ENCODE peak calls at places on chromosomes 3 and 15, in eight cellular contexts. One of them, this sample, is unnamed.
A peak's percentile ranks its signal among the peaks of the same experiment; 100 is the strongest.

GRCh38 chr15:35980719-35981118 is 434.8 kb upstream of the DPH6 start:
- DNase-seq in AG10803: peak; percentile 21
- DNase-seq in ovary: no peak
- DNase-seq in lower leg skin: no peak
- DNase-seq in GM12878: no peak
- DNase-seq in dorsolateral prefrontal cortex: no peak
- DNase-seq in pancreas: no peak
- DNase-seq in A549: peak; percentile 0
- DNase-seq in this sample: peak; percentile 58

GRCh38 chr3:198080521-198081384 is 120.7 kb downstream of the LMLN start:
- DNase-seq in lower leg skin: no peak
- DNase-seq in A549: peak; percentile 57
- DNase-seq in pancreas: peak; percentile 68
- DNase-seq in GM12878: no peak
- DNase-seq in dorsolateral prefrontal cortex: peak; percentile 38
- DNase-seq in AG10803: peak; percentile 58
- DNase-seq in ovary: peak; percentile 81
- DNase-seq in this sample: peak; percentile 63

GRCh38 chr3:96813820-96814580 is 394 bp upstream of the EPHA6 start:
- DNase-seq in ovary: peak; percentile 78
- DNase-seq in pancreas: peak; percentile 60
- DNase-seq in lower leg skin: peak; percentile 84
- DNase-seq in dorsolateral prefrontal cortex: peak; percentile 59
- DNase-seq in AG10803: peak; percentile 35
- DNase-seq in GM12878: no peak
- DNase-seq in A549: peak; percentile 50
- DNase-seq in this sample: peak; percentile 40

GRCh38 chr3:188559856-188560255 is 405.9 kb downstream of the LPP start:
- DNase-seq in ovary: no peak
- DNase-seq in lower leg skin: no peak
- DNase-seq in pancreas: no peak
- DNase-seq in AG10803: no peak
- DNase-seq in dorsolateral prefrontal cortex: no peak
- DNase-seq in GM12878: no peak
- DNase-seq in A549: no peak
- DNase-seq in this sample: no peak

GRCh38 chr3:58021072-58021959 is 13.1 kb downstream of the FLNB start:
- DNase-seq in GM12878: no peak
- DNase-seq in AG10803: no peak
- DNase-seq in ovary: no peak
- DNase-seq in lower leg skin: no peak
- DNase-seq in dorsolateral prefrontal cortex: no peak
- DNase-seq in A549: no peak
- DNase-seq in pancreas: no peak
- DNase-seq in this sample: no peak

GRCh38 chr3:67000006-67000405 is 1.9 kb downstream of the KBTBD8 start:
- DNase-seq in ovary: no peak
- DNase-seq in pancreas: no peak
- DNase-seq in A549: no peak
- DNase-seq in AG10803: peak; percentile 23
- DNase-seq in GM12878: peak; percentile 44
- DNase-seq in dorsolateral prefrontal cortex: no peak
- DNase-seq in lower leg skin: no peak
- DNase-seq in this sample: peak; percentile 88

GRCh38 chr3:195059006-195059350 is 212.0 kb downstream of the XXYLT1 start:
- DNase-seq in dorsolateral prefrontal cortex: peak; percentile 25
- DNase-seq in pancreas: no peak
- DNase-seq in AG10803: no peak
- DNase-seq in A549: no peak
- DNase-seq in lower leg skin: no peak
- DNase-seq in ovary: peak; percentile 42
- DNase-seq in GM12878: no peak
- DNase-seq in this sample: no peak

GRCh38 chr3:187112934-187113793 is 26.1 kb downstream of the RPL39L start:
- DNase-seq in ovary: no peak
- DNase-seq in GM12878: no peak
- DNase-seq in dorsolateral prefrontal cortex: no peak
- DNase-seq in AG10803: peak; percentile 43
- DNase-seq in A549: peak; percentile 13
- DNase-seq in pancreas: no peak
- DNase-seq in lower leg skin: no peak
- DNase-seq in this sample: peak; percentile 71

GRCh38 chr3:188937389-188937788 is 234.4 kb upstream of the TPRG1 start:
- DNase-seq in GM12878: no peak
- DNase-seq in ovary: no peak
- DNase-seq in A549: no peak
- DNase-seq in pancreas: no peak
- DNase-seq in dorsolateral prefrontal cortex: no peak
- DNase-seq in AG10803: no peak
- DNase-seq in lower leg skin: no peak
- DNase-seq in this sample: no peak

GRCh38 chr3:71304261-71304646 is 279.3 kb downstream of the FOXP1 start:
- DNase-seq in ovary: no peak
- DNase-seq in dorsolateral prefrontal cortex: no peak
- DNase-seq in AG10803: no peak
- DNase-seq in pancreas: no peak
- DNase-seq in GM12878: no peak
- DNase-seq in lower leg skin: no peak
- DNase-seq in A549: no peak
- DNase-seq in this sample: no peak

GRCh38 chr15:57424628-57425405 is 48.5 kb downstream of the CGNL1 start:
- DNase-seq in pancreas: no peak
- DNase-seq in lower leg skin: no peak
- DNase-seq in ovary: no peak
- DNase-seq in dorsolateral prefrontal cortex: no peak
- DNase-seq in A549: no peak
- DNase-seq in AG10803: no peak
- DNase-seq in GM12878: no peak
- DNase-seq in this sample: no peak

GRCh38 chr3:43017593-43018195 is 38.6 kb downstream of the GASK1A start:
- DNase-seq in A549: no peak
- DNase-seq in lower leg skin: peak; percentile 49
- DNase-seq in ovary: no peak
- DNase-seq in AG10803: no peak
- DNase-seq in GM12878: no peak
- DNase-seq in pancreas: no peak
- DNase-seq in dorsolateral prefrontal cortex: no peak
- DNase-seq in this sample: no peak

GRCh38 chr3:80696280-80696679 is 928.5 kb upstream of the ROBO1 start:
- DNase-seq in dorsolateral prefrontal cortex: no peak
- DNase-seq in pancreas: peak; percentile 28
- DNase-seq in A549: peak; percentile 25
- DNase-seq in AG10803: no peak
- DNase-seq in GM12878: no peak
- DNase-seq in lower leg skin: no peak
- DNase-seq in ovary: no peak
- DNase-seq in this sample: no peak

GRCh38 chr15:84981711-84982300 is at the start of gene PDE8A:
- DNase-seq in A549: peak; percentile 30
- DNase-seq in AG10803: peak; percentile 54
- DNase-seq in dorsolateral prefrontal cortex: no peak
- DNase-seq in GM12878: no peak
- DNase-seq in lower leg skin: peak; percentile 91
- DNase-seq in pancreas: peak; percentile 55
- DNase-seq in ovary: no peak
- DNase-seq in this sample: peak; percentile 58

GRCh38 chr15:84985158-84985557 is 3.5 kb downstream of the PDE8A start:
- DNase-seq in GM12878: no peak
- DNase-seq in A549: no peak
- DNase-seq in AG10803: no peak
- DNase-seq in pancreas: no peak
- DNase-seq in ovary: no peak
- DNase-seq in dorsolateral prefrontal cortex: no peak
- DNase-seq in lower leg skin: no peak
- DNase-seq in this sample: no peak

GRCh38 chr15:84982301-84982920 is 755 bp downstream of the PDE8A start:
- DNase-seq in lower leg skin: peak; percentile 90
- DNase-seq in GM12878: no peak
- DNase-seq in dorsolateral prefrontal cortex: no peak
- DNase-seq in A549: peak; percentile 59
- DNase-seq in AG10803: no peak
- DNase-seq in ovary: peak; percentile 56
- DNase-seq in pancreas: peak; percentile 63
- DNase-seq in this sample: peak; percentile 47

GRCh38 chr15:84983299-84983698 is 1.6 kb downstream of the PDE8A start:
- DNase-seq in ovary: no peak
- DNase-seq in AG10803: no peak
- DNase-seq in dorsolateral prefrontal cortex: no peak
- DNase-seq in lower leg skin: no peak
- DNase-seq in GM12878: no peak
- DNase-seq in A549: no peak
- DNase-seq in pancreas: no peak
- DNase-seq in this sample: no peak

GRCh38 chr15:84983711-84984110 is 2.1 kb downstream of the PDE8A start:
- DNase-seq in pancreas: no peak
- DNase-seq in AG10803: no peak
- DNase-seq in GM12878: no peak
- DNase-seq in A549: peak; percentile 34
- DNase-seq in lower leg skin: no peak
- DNase-seq in dorsolateral prefrontal cortex: no peak
- DNase-seq in ovary: no peak
- DNase-seq in this sample: peak; percentile 43
- H3K4me3 ChIP-seq in pancreas: peak overlapping the region; percentile 91
- H3K4me3 ChIP-seq in AG10803: peak overlapping the region; percentile 69
- H3K4me3 ChIP-seq in GM12878: peak overlapping the region; percentile 67
- H3K4me3 ChIP-seq in A549: peak overlapping the region; percentile 91
- H3K4me3 ChIP-seq in lower leg skin: no peak overlapping the region
- H3K4me3 ChIP-seq in dorsolateral prefrontal cortex: peak overlapping the region; percentile 93
- H3K4me3 ChIP-seq in ovary: no peak overlapping the region
- H3K4me3 ChIP-seq in this sample: peak overlapping the region; percentile 82

GRCh38 chr3:13482106-13482690 is 2.1 kb downstream of the HDAC11 start:
- DNase-seq in dorsolateral prefrontal cortex: no peak
- DNase-seq in A549: no peak
- DNase-seq in AG10803: no peak
- DNase-seq in lower leg skin: no peak
- DNase-seq in ovary: peak; percentile 23
- DNase-seq in pancreas: no peak
- DNase-seq in GM12878: no peak
- DNase-seq in this sample: no peak

GRCh38 chr3:13479582-13480339 is at the start of gene HDAC11:
- DNase-seq in ovary: peak; percentile 99
- DNase-seq in lower leg skin: peak; percentile 100
- DNase-seq in dorsolateral prefrontal cortex: peak; percentile 99
- DNase-seq in AG10803: peak; percentile 97
- DNase-seq in GM12878: peak; percentile 81
- DNase-seq in A549: peak; percentile 96
- DNase-seq in pancreas: peak; percentile 100
- DNase-seq in this sample: peak; percentile 97

GRCh38 chr3:13477946-13478345 is 2.2 kb upstream of the HDAC11 start:
- DNase-seq in dorsolateral prefrontal cortex: no peak
- DNase-seq in AG10803: no peak
- DNase-seq in lower leg skin: no peak
- DNase-seq in GM12878: no peak
- DNase-seq in pancreas: no peak
- DNase-seq in A549: no peak
- DNase-seq in ovary: peak; percentile 23
- DNase-seq in this sample: no peak

GRCh38 chr3:13480340-13481318 is 523 bp downstream of the HDAC11 start:
- DNase-seq in pancreas: peak; percentile 87
- DNase-seq in GM12878: no peak
- DNase-seq in lower leg skin: no peak
- DNase-seq in A549: no peak
- DNase-seq in ovary: no peak
- DNase-seq in dorsolateral prefrontal cortex: peak; percentile 53
- DNase-seq in AG10803: no peak
- DNase-seq in this sample: peak; percentile 18

GRCh38 chr3:13479332-13479581 is 849 bp upstream of the HDAC11 start:
- DNase-seq in AG10803: no peak
- DNase-seq in pancreas: peak; percentile 41
- DNase-seq in A549: no peak
- DNase-seq in GM12878: no peak
- DNase-seq in dorsolateral prefrontal cortex: peak; percentile 91
- DNase-seq in ovary: peak; percentile 70
- DNase-seq in lower leg skin: no peak
- DNase-seq in this sample: no peak
- TF ChIP-seq CTCF in AG10803: no peak
- TF ChIP-seq CTCF in pancreas: no peak
- TF ChIP-seq CTCF in A549: no peak
- TF ChIP-seq CTCF in GM12878: no peak
- TF ChIP-seq CTCF in dorsolateral prefrontal cortex: no peak
- TF ChIP-seq CTCF in ovary: no peak
- TF ChIP-seq CTCF in lower leg skin: no peak
- TF ChIP-seq CTCF in this sample: no peak

DNA sequence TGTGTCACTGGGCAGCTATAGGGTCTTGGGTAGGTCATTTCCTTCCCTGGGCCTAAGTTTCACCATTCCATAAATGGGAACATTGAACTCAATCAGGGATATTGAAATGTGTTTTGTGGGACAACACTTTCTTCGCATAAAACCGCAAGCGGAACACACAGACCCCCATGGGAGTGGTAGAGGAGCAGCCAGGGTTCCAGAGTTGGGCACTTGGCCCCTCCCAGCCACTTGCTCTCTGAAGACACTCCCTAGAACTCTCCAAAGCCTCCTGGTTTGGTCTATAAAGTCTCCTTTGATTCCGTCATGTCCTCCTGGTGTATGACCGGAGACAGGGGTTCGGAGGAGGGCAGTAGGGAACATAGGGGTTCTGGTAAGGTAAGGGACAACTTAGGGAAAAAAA is 271.7 kb downstream of the UACA start:
- DNase-seq in GM12878: no peak
- DNase-seq in pancreas: no peak
- DNase-seq in ovary: no peak
- DNase-seq in lower leg skin: no peak
- DNase-seq in AG10803: no peak
- DNase-seq in A549: no peak
- DNase-seq in dorsolateral prefrontal cortex: no peak
- DNase-seq in this sample: no peak
- H3K4me3 ChIP-seq in GM12878: no peak overlapping the region
- H3K4me3 ChIP-seq in pancreas: no peak overlapping the region
- H3K4me3 ChIP-seq in ovary: no peak overlapping the region
- H3K4me3 ChIP-seq in lower leg skin: no peak overlapping the region
- H3K4me3 ChIP-seq in AG10803: no peak overlapping the region
- H3K4me3 ChIP-seq in A549: no peak overlapping the region
- H3K4me3 ChIP-seq in dorsolateral prefrontal cortex: no peak overlapping the region
- H3K4me3 ChIP-seq in this sample: no peak overlapping the region

GRCh38 chr15:91568036-91568435 is 285.5 kb upstream of the SLCO3A1 start:
- DNase-seq in A549: no peak
- DNase-seq in dorsolateral prefrontal cortex: no peak
- DNase-seq in lower leg skin: no peak
- DNase-seq in pancreas: no peak
- DNase-seq in ovary: no peak
- DNase-seq in GM12878: no peak
- DNase-seq in AG10803: no peak
- DNase-seq in this sample: no peak

GRCh38 chr15:91566116-91566515 is 287.4 kb upstream of the SLCO3A1 start:
- DNase-seq in A549: no peak
- DNase-seq in pancreas: no peak
- DNase-seq in dorsolateral prefrontal cortex: no peak
- DNase-seq in lower leg skin: no peak
- DNase-seq in ovary: no peak
- DNase-seq in GM12878: no peak
- DNase-seq in AG10803: no peak
- DNase-seq in this sample: no peak

DNA sequence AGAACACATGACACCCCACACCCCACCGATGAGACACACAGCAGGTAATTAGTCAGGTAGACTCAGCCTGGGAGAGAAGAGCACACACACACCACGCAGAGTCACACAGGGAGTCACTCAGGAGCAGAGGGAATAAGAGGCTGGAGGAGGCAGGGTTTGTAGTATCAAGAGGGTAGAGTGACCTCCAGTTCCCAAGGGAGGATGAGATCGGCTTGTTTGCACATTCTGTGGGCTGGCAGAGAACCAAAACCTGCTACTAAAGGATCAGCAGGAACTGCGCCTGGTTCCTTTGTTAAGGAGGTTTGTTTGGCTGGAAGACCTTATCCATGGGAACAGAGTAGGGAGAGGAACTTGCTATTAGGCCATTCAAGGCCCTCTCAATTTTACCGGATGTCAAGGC is 281.4 kb upstream of the SLCO3A1 start:
- DNase-seq in AG10803: peak; percentile 50
- DNase-seq in dorsolateral prefrontal cortex: no peak
- DNase-seq in GM12878: no peak
- DNase-seq in lower leg skin: no peak
- DNase-seq in ovary: no peak
- DNase-seq in pancreas: no peak
- DNase-seq in A549: peak; percentile 77
- DNase-seq in this sample: peak; percentile 33
- TF ChIP-seq CTCF in AG10803: no peak
- TF ChIP-seq CTCF in dorsolateral prefrontal cortex: no peak
- TF ChIP-seq CTCF in GM12878: no peak
- TF ChIP-seq CTCF in lower leg skin: no peak
- TF ChIP-seq CTCF in ovary: no peak
- TF ChIP-seq CTCF in pancreas: no peak
- TF ChIP-seq CTCF in A549: no peak
- TF ChIP-seq CTCF in this sample: no peak